ENCODE peak calls at places on chromosomes 2 and 18, in six cellular contexts. W is stomach; I is mesenteric fat pad; A is stimulated activated CD4-positive, alpha-beta T cell treated with anti-CD3 and anti-CD28 coated beads, Interleukin-4, amount 100 ng/mL, for 24 hours; N is activated CD4-positive, CD25-positive, alpha-beta regulatory T cell; G is RKO. J is an unnamed sample.

GRCh38 chr2:190180313-190181065 is 118.0 kb upstream of the MSTN start:
- DNase-seq in W (peak; percentile 57), I (peak; percentile 90), A (peak; percentile 7), N (no peak), G (peak; percentile 88), J (no peak)

GRCh38 chr2:127859712-127860085 is 1.7 kb upstream of the POLR2D start:
- DNase-seq in W (peak; percentile 88), I (peak; percentile 89), A (peak; percentile 59), N (peak; percentile 27), G (no peak), J (peak; percentile 36)

GRCh38 chr18:34493566-34494358 is 216.3 kb upstream of the DTNA start:
- DNase-seq in W (no peak), I (no peak), A (no peak), N (no peak), G (no peak), J (no peak)

GRCh38 chr2:145807978-145808377 is 1288.1 kb upstream of the ZEB2 start:
- DNase-seq in W (no peak), I (no peak), A (no peak), N (no peak), G (no peak), J (no peak)

GRCh38 chr2:145028055-145028630 is 508.2 kb upstream of the ZEB2 start:
- DNase-seq in W (no peak), I (no peak), A (no peak), N (no peak), G (no peak), J (no peak)

GRCh38 chr18:2656237-2657042 is 914 bp downstream of the SMCHD1 start:
- DNase-seq in W (peak; percentile 55), I (peak; percentile 92), A (peak; percentile 60), N (no peak), G (no peak), J (peak; percentile 28)

GRCh38 chr2:24353933-24354332 is 6.4 kb downstream of the ITSN2 start:
- DNase-seq in W (no peak), I (no peak), A (no peak), N (no peak), G (no peak), J (no peak)

GRCh38 chr18:63440219-63440618 is 17.9 kb upstream of the VPS4B start:
- DNase-seq in W (no peak), I (no peak), A (no peak), N (no peak), G (peak; percentile 42), J (no peak)

GRCh38 chr2:96977631-96978195 is 8.7 kb downstream of the FAM178B start:
- DNase-seq in W (no peak), I (no peak), A (no peak), N (no peak), G (peak; percentile 40), J (no peak)

GRCh38 chr2:225022188-225022587 is 20.1 kb downstream of the DOCK10 start:
- DNase-seq in W (peak; percentile 50), I (no peak), A (no peak), N (no peak), G (no peak), J (no peak)

GRCh38 chr2:5915926-5916325 is 223.7 kb downstream of the SOX11 start:
- DNase-seq in W (peak; percentile 67), I (no peak), A (no peak), N (no peak), G (no peak), J (no peak)

GRCh38 chr2:219997341-219997851 is 370.0 kb downstream of the SLC4A3 start:
- DNase-seq in W (no peak), I (no peak), A (no peak), N (no peak), G (no peak), J (no peak)

GRCh38 chr18:74897971-74898657 is 300.4 kb downstream of the ZNF407 start:
- DNase-seq in W (no peak), I (no peak), A (no peak), N (no peak), G (peak; percentile 11), J (no peak)

GRCh38 chr2:15230599-15231192 is 330.4 kb downstream of the NBAS start:
- DNase-seq in W (no peak), I (no peak), A (no peak), N (no peak), G (no peak), J (no peak)

GRCh38 chr2:70123051-70123828 is 36.0 kb downstream of the PCBP1 start:
- DNase-seq in W (peak; percentile 66), I (no peak), A (no peak), N (no peak), G (no peak), J (no peak)

GRCh38 chr2:28338046-28338753 is 54.5 kb upstream of the FOSL2 start:
- DNase-seq in W (peak; percentile 76), I (peak; percentile 91), A (no peak), N (no peak), G (no peak), J (no peak)

GRCh38 chr2:204726831-204727230 is 181.6 kb downstream of the PARD3B start:
- DNase-seq in W (no peak), I (no peak), A (no peak), N (no peak), G (no peak), J (no peak)

GRCh38 chr18:47983946-47984345 is 53.5 kb upstream of the SMAD2 start:
- DNase-seq in W (no peak), I (no peak), A (no peak), N (no peak), G (no peak), J (no peak)

GRCh38 chr18:21100141-21100540 is 11.5 kb downstream of the ROCK1 start:
- DNase-seq in W (no peak), I (no peak), A (no peak), N (no peak), G (no peak), J (no peak)

GRCh38 chr2:105329561-105330495 is at the start of gene TGFBRAP1:
- DNase-seq in W (peak; percentile 71), I (no peak), A (peak; percentile 42), N (peak; percentile 14), G (peak; percentile 49), J (peak; percentile 39)

GRCh38 chr2:1581965-1582625 is 162.2 kb downstream of the PXDN start:
- DNase-seq in W (no peak), I (no peak), A (no peak), N (no peak), G (no peak), J (no peak)

GRCh38 chr2:20551231-20551944 is 99.5 kb downstream of the HS1BP3 start:
- DNase-seq in W (peak; percentile 65), I (no peak), A (no peak), N (no peak), G (no peak), J (no peak)

GRCh38 chr2:105473011-105473410 is 74.2 kb upstream of the FHL2 start:
- DNase-seq in W (no peak), I (no peak), A (no peak), N (no peak), G (no peak), J (no peak)

GRCh38 chr2:146720170-146720569 is 1124.7 kb upstream of the ACVR2A start:
- DNase-seq in W (no peak), I (no peak), A (no peak), N (no peak), G (no peak), J (no peak)

GRCh38 chr18:9884532-9885140 is 1.1 kb upstream of the TXNDC2 start:
- DNase-seq in W (no peak), I (no peak), A (no peak), N (no peak), G (no peak), J (no peak)

GRCh38 chr18:62282188-62282629 is 42.9 kb upstream of the TNFRSF11A start:
- DNase-seq in W (no peak), I (no peak), A (no peak), N (no peak), G (no peak), J (no peak)

GRCh38 chr2:191012845-191013616 is 940 bp downstream of the STAT1 start:
- DNase-seq in W (no peak), I (no peak), A (no peak), N (no peak), G (peak; percentile 48), J (no peak)